ENCODE peak calls at places on chromosomes 1 and 21, in five cellular contexts. E is retinal pigment epithelial cell, U is left ventricle myocardium inferior, R is SJSA1, K is adrenal gland. T is an unnamed sample.

GRCh38 chr1:179719272-179719671 is 23.8 kb upstream of the FAM163A start:
- DNase-seq in U (no peak), R (no peak), E (no peak), K (no peak), T (no peak)

GRCh38 chr1:224505454-224506093 is 71.0 kb upstream of the WDR26 start:
- DNase-seq in R (no peak), E (no peak), K (no peak), U (no peak), T (no peak)

GRCh38 chr1:15808955-15809354 is 1.5 kb upstream of the UQCRHL start:
- DNase-seq in U (no peak), R (no peak), E (no peak), K (no peak), T (no peak)

GRCh38 chr1:65264197-65264929 is 45.0 kb upstream of the DNAJC6 start:
- DNase-seq in R (no peak), U (peak), E (no peak), K (peak), T (peak)

GRCh38 chr1:156599811-156600210 is 1.5 kb downstream of the GPATCH4 start:
- DNase-seq in K (no peak), E (no peak), R (no peak), U (no peak), T (no peak)

GRCh38 chr21:25518491-25518911 is 88.8 kb downstream of the MRPL39 start:
- DNase-seq in R (no peak), U (no peak), E (no peak), K (no peak), T (no peak)

GRCh38 chr1:232687304-232687703 is 57.4 kb upstream of the SIPA1L2 start:
- DNase-seq in U (no peak), E (no peak), K (peak), R (no peak), T (no peak)

GRCh38 chr1:178371236-178371635 is 125.5 kb downstream of the CLEC20A start:
- DNase-seq in R (no peak), E (no peak), U (no peak), K (peak), T (peak)

GRCh38 chr1:117166076-117166475 is 44.5 kb upstream of the TRIM45 start:
- DNase-seq in U (no peak), K (no peak), R (no peak), E (peak), T (peak)

GRCh38 chr1:204188959-204189639 is 7.2 kb downstream of the KISS1 start:
- DNase-seq in U (no peak), K (no peak), R (no peak), E (no peak), T (no peak)

GRCh38 chr1:29669488-29669871 is 433.2 kb downstream of the PTPRU start:
- DNase-seq in E (no peak), R (peak), U (no peak), K (no peak), T (no peak)

GRCh38 chr1:47507921-47508894 is 70.4 kb downstream of the FOXD2 start:
- DNase-seq in E (no peak), U (peak), K (peak), R (no peak), T (no peak)

GRCh38 chr21:22575165-22575584 is 1577.0 kb downstream of the NCAM2 start:
- DNase-seq in K (peak), R (no peak), E (peak), U (no peak), T (no peak)

GRCh38 chr1:153609585-153609907 is 3.4 kb downstream of the S100A16 start:
- DNase-seq in U (no peak), K (no peak), R (no peak), E (no peak), T (no peak)
- H3K4me3 ChIP-seq in U (peak), K (no peak), R (no peak), E (no peak), T (no peak)

GRCh38 chr1:241640867-241641542 is 836 bp upstream of the CHML start:
- DNase-seq in E (no peak), K (no peak), U (no peak), R (no peak), T (no peak)
- H3K4me3 ChIP-seq in E (peak), K (no peak), U (peak), R (peak), T (no peak)

DNA sequence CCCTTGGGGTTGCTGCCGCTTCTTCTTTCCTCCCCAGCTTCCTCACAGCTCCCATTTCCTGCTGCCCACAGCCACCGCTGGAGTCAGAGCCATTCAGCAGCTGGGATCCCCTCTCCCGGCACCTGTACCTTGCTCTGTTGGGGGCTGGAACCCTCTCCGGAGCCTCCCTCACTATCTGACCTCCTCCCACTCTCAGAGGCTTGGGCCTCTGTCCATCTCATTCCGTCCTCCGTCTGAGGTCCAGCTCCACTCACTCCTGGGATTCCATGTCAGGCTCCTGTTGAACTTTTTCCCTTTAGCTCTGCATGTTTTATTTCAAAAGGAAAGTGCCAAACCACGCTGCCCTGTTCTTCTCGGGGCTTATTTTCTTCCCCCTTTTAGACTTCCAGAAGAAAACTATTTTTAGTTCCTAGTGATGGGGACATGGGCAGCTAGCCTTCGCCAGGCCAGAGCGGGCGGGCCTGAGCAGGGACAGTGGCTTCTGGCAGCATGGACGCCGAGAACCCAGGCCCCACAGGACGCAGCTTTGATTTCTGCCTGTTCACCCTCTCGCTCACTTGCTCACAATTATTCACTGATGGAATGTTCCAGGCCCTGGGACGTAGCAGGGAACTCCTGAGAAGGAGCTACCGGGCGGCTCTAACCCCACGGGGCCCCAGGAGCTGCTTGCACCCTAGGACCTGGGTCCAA is 79.2 kb downstream of the ARHGEF10L start:
- DNase-seq in R (no peak), K (no peak), U (no peak), E (no peak), T (no peak)
- H3K4me3 ChIP-seq in R (no peak), K (no peak), U (peak), E (no peak), T (no peak)

GRCh38 chr1:20291621-20292020 is 946 bp downstream of the VWA5B1 start:
- DNase-seq in U (no peak), K (no peak), R (no peak), E (no peak), T (no peak)
- H3K4me3 ChIP-seq in U (peak), K (no peak), R (no peak), E (peak), T (no peak)

GRCh38 chr1:22562584-22563551 is at the start of gene EPHA8:
- DNase-seq in R (no peak), E (no peak), U (no peak), K (no peak), T (no peak)
- H3K4me3 ChIP-seq in R (no peak), E (no peak), U (peak), K (no peak), T (no peak)

DNA sequence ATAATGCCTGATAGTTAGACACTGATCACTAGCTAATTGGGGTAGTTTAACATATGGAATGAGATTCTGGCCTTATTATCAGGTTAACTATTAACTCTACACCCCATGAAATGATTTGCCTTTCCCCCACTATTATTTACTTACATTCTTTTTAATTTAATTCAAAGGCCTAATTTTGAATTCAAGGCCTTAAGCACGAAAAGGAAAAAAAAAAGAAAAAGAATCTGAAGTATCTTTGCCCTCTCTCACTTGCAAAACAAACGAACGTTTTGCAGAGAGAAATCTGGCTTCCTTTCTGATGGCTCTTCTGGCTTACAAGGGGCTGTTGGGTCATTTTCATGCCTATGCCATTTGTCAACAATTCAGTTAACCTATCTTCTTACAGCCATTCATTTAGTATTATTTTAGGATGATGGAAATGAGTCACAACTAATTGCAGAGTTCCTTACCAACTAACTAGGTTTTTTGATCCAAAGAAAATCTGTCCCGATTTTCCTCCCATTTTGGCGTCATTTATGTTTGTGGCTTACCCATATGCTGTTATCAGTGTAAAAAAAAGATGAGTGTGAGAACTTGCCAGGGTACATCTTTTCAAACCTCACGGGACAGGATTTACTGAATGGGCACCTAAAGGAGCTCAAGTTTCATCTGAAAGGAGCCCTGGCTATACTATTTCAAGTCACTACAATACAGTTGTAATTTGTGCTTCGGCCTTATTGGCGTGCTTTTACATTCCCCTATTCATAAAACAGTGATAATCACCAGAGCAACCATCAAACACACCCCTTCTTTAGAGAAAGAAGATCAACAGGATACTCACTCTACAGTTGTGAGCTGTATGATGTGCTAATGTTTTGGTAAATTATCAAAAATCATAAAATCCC is 1.9 kb upstream of the ERRFI1 start:
- DNase-seq in E (no peak), R (no peak), U (no peak), K (no peak), T (peak)
- H3K4me3 ChIP-seq in E (no peak), R (no peak), U (peak), K (no peak), T (peak)

DNA sequence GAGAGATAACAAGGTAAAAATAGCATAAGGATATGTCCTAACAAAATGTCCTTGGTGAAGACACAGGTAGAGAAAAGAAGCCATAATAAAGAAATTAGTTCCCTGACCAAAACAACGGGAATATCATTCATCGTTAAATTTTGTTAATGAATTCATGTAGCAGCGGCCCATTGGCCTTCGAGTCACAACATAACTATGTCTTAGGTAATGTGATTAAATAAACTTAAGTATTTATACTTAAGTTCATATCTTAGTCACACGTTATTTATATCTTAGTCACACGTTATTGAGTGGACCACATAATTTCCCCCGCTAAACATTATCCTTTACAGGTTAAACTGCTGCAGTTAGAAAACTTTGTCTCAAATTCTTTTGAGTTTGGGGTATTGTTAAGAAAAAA is 1.2 kb downstream of the NEXN start:
- DNase-seq in U (no peak), R (peak), K (peak), E (peak), T (peak)
- H3K4me3 ChIP-seq in U (peak), R (peak), K (no peak), E (peak), T (peak)

GRCh38 chr1:9691726-9692125 is 40.2 kb downstream of the PIK3CD start:
- DNase-seq in K (no peak), E (no peak), R (no peak), U (no peak), T (peak)

GRCh38 chr1:9689971-9690381 is 38.4 kb downstream of the PIK3CD start:
- DNase-seq in R (peak), U (peak), E (no peak), K (peak), T (no peak)

GRCh38 chr1:9691108-9691445 is 39.5 kb downstream of the PIK3CD start:
- DNase-seq in R (peak), E (no peak), U (no peak), K (no peak), T (peak)

GRCh38 chr1:9689011-9689706 is 37.6 kb downstream of the PIK3CD start:
- DNase-seq in E (no peak), R (peak), U (peak), K (peak), T (peak)

GRCh38 chr1:9690440-9691107 is 39.0 kb downstream of the PIK3CD start:
- DNase-seq in R (no peak), U (no peak), E (no peak), K (no peak), T (no peak)
- H3K4me3 ChIP-seq in R (peak), U (peak), E (peak), K (no peak), T (peak)

GRCh38 chr1:108560430-108561144 is 687 bp downstream of the EEIG2 start:
- DNase-seq in K (peak), U (peak), E (no peak), R (peak), T (peak)
- H3K4me3 ChIP-seq in K (peak), U (peak), E (peak), R (peak), T (peak)

T was measured in IMR-90.